ENCODE peak calls at places on chromosome 5, in six cellular contexts. O is fibroblast of lung, B is K562, E is mammary epithelial cell, L is heart right ventricle, Z is astrocyte. N is an unnamed sample.

GRCh38 chr5:124132843-124133242 is 613.6 kb downstream of the ZNF608 start:
- DNase-seq in O (no peak), B (no peak), E (peak; percentile 90), L (no peak), Z (no peak), N (no peak)

GRCh38 chr5:95863383-95863757 is 40.8 kb upstream of the GLRX start:
- DNase-seq in O (peak; percentile 90), B (no peak), E (no peak), L (no peak), Z (no peak), N (no peak)

GRCh38 chr5:19713740-19714139 is 274.3 kb downstream of the CDH18 start:
- DNase-seq in O (no peak), B (no peak), E (peak; percentile 65), L (no peak), Z (no peak), N (no peak)

GRCh38 chr5:141637693-141638419 is 1.1 kb downstream of the RELL2 start:
- DNase-seq in O (peak; percentile 54), B (peak; percentile 85), E (no peak), L (peak; percentile 66), Z (peak; percentile 12), N (peak; percentile 80)

GRCh38 chr5:120678279-120678678 is 214.2 kb downstream of the PRR16 start:
- DNase-seq in O (peak; percentile 41), B (no peak), E (no peak), L (no peak), Z (peak; percentile 61), N (no peak)

GRCh38 chr5:170330568-170331054 is 33.0 kb upstream of the LCP2 start:
- DNase-seq in O (no peak), B (no peak), E (no peak), L (no peak), Z (no peak), N (no peak)

GRCh38 chr5:67648201-67648671 is 451.6 kb upstream of the CD180 start:
- DNase-seq in O (peak; percentile 53), B (no peak), E (no peak), L (peak; percentile 73), Z (peak; percentile 94), N (no peak)

GRCh38 chr5:134626369-134627014 is 6.1 kb downstream of the SAR1B start:
- DNase-seq in O (peak; percentile 75), B (no peak), E (peak; percentile 28), L (no peak), Z (no peak), N (no peak)

GRCh38 chr5:179298181-179298993 is 46.9 kb downstream of the ADAMTS2 start:
- DNase-seq in O (no peak), B (no peak), E (no peak), L (no peak), Z (no peak), N (no peak)

GRCh38 chr5:124737651-124738050 is 8.8 kb downstream of the ZNF608 start:
- DNase-seq in O (no peak), B (no peak), E (no peak), L (no peak), Z (no peak), N (no peak)

GRCh38 chr5:147509041-147509709 is 693 bp downstream of the DPYSL3 start:
- DNase-seq in O (no peak), B (no peak), E (peak; percentile 19), L (peak; percentile 23), Z (no peak), N (peak; percentile 50)

GRCh38 chr5:158375531-158375930 is 516.6 kb upstream of the CLINT1 start:
- DNase-seq in O (no peak), B (no peak), E (no peak), L (no peak), Z (no peak), N (no peak)

GRCh38 chr5:114500756-114501155 is 138.9 kb downstream of the KCNN2 start:
- DNase-seq in O (no peak), B (no peak), E (no peak), L (no peak), Z (no peak), N (no peak)

GRCh38 chr5:11047051-11047450 is 286.0 kb upstream of the DAP start:
- DNase-seq in O (no peak), B (no peak), E (no peak), L (no peak), Z (peak; percentile 2), N (no peak)

GRCh38 chr5:112995764-112996618 is 19.4 kb downstream of the DCP2 start:
- DNase-seq in O (peak; percentile 78), B (peak; percentile 81), E (peak; percentile 46), L (peak; percentile 73), Z (no peak), N (peak; percentile 72)

GRCh38 chr5:148268556-148268955 is at the start of gene SPINK13:
- DNase-seq in O (peak; percentile 78), B (no peak), E (peak; percentile 69), L (no peak), Z (peak; percentile 82), N (no peak)

GRCh38 chr5:62717211-62717927 is 138.8 kb downstream of the LRRC70 start:
- DNase-seq in O (no peak), B (no peak), E (no peak), L (no peak), Z (no peak), N (no peak)

GRCh38 chr5:157478726-157479125 is 18.7 kb downstream of the NIPAL4 start:
- DNase-seq in O (no peak), B (no peak), E (no peak), L (no peak), Z (no peak), N (no peak)

GRCh38 chr5:17180330-17180843 is 37.0 kb upstream of the BASP1 start:
- DNase-seq in O (no peak), B (no peak), E (peak; percentile 39), L (no peak), Z (no peak), N (no peak)

GRCh38 chr5:43174586-43174985 is 17.4 kb upstream of the NIM1K start:
- DNase-seq in O (no peak), B (no peak), E (no peak), L (no peak), Z (no peak), N (no peak)

GRCh38 chr5:77241444-77241843 is 31.0 kb downstream of the PDE8B start:
- DNase-seq in O (no peak), B (no peak), E (no peak), L (no peak), Z (no peak), N (no peak)

GRCh38 chr5:95609711-95610110 is 10.2 kb upstream of the GPR150 start:
- DNase-seq in O (peak; percentile 27), B (no peak), E (no peak), L (no peak), Z (no peak), N (no peak)

GRCh38 chr5:128635379-128635778 is 97.3 kb upstream of the FBN2 start:
- DNase-seq in O (no peak), B (no peak), E (no peak), L (no peak), Z (no peak), N (no peak)

DNA sequence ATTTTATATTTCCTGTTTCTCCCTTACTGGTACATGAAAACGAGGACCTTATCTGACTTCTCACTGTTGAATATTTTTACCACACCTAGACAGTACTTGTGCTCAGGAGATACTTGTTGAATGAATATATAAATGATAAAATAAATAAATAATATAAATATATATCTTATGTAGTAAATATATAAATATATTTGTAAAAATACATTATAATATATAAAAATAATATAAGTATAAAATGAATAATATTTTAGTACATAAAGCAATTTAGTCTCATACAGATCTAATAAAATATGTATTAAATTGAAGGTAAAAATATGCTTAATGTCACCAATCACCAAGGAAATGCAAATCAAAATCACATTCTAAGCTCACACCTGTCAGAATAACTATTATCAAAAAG is 360.6 kb downstream of the EFNA5 start:
- DNase-seq in O (no peak), B (no peak), E (no peak), L (no peak), Z (no peak), N (no peak)
- H3K4me3 ChIP-seq in O (no peak overlapping the region), B (no peak overlapping the region), E (no peak overlapping the region), L (no peak overlapping the region), Z (no peak overlapping the region), N (no peak overlapping the region)

GRCh38 chr5:36744041-36744677 is 132.4 kb upstream of the NIPBL start:
- DNase-seq in O (no peak), B (peak; percentile 54), E (no peak), L (no peak), Z (no peak), N (no peak)
- H3K27ac ChIP-seq in O (no peak overlapping the region), B (peak overlapping the region; percentile 24), E (no peak overlapping the region), L (no peak overlapping the region), Z (no peak overlapping the region), N (no peak overlapping the region)

GRCh38 chr5:74621492-74621891 is 19.0 kb downstream of the ENC1 start:
- DNase-seq in O (no peak), B (no peak), E (no peak), L (no peak), Z (no peak), N (no peak)
- TF ChIP-seq CTCF in O (no peak), B (no peak), E (no peak), L (no peak), Z (no peak), N (no peak)

DNA sequence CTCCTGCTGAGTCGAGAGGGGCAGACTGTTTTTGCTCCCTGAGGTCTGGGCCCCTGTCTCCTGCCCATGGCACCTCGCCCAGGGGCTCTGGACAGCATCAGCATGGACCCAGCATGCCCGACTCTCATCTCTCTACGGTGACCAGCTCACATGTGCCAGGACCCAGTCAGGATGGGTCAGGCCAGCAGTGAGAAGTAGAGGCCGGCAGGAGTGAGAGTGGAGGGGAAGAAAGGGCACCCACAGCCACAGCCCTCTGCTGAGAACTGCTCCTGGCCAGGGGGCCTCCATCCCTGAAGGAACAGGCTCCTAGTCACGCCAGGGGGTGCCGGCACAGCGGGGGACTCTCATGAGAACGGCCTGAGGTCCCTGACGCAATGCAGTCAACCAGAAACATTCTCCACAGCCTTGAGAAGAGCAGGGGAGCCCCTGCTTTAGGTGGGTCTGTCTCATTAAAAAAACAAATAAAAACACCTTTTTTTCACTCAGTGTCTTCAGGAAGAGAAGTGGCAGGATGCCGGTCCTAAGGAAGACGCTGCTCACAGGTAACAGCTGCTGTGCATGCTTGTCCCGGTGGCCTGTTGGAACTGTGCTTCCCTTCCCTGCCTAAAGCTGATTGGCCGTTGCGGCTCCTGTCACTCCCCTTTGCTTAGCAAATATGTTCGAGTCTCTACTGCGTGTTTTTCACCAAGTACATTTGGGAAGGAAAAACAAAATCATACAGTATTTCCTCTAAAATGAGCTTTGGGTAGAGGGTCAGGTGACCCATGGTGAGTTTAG is 85.7 kb upstream of the FBXW11 start:
- DNase-seq in O (no peak), B (no peak), E (no peak), L (no peak), Z (no peak), N (no peak)
- H3K4me3 ChIP-seq in O (no peak overlapping the region), B (no peak overlapping the region), E (no peak overlapping the region), L (no peak overlapping the region), Z (no peak overlapping the region), N (no peak overlapping the region)

DNA sequence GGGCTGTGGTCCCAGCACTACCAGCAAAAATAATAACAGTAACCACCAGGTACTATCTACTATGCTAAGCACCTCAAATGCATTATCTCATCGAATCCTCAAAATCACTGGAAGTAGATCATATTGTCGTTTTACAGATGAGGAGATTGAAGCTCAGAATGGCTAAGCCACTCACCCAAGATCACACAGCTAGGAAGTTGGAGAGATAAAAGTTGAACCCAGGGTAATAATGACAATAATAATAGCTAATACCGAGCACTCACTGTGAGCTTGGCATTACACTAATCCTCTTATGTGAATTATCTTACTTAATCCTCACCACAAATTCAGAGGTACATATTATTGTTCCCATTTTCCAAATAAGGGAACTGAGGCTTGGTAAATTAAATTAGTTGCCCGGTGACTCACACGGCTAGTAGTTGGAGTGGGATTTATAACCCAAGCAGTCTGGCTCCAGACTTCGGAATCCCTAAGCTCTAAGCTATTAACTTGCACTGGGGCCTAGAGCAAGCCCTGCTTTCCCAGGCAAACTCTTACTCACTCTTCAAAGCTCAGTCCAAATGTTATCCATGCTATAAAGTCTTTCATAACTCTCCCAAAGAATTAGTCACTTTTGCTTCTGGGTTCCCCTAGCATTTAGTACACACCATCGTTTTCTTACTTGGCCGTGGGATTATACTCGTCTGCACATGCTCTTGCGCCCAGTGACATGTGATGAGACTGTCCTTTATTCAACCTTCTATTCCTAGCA is 3.8 kb downstream of the ARSI start:
- DNase-seq in O (peak; percentile 97), B (no peak), E (peak; percentile 97), L (no peak), Z (peak; percentile 96), N (peak; percentile 81)
- H3K27ac ChIP-seq in O (peak overlapping the region; percentile 55), B (no peak overlapping the region), E (peak overlapping the region; percentile 85), L (no peak overlapping the region), Z (peak overlapping the region; percentile 25), N (peak overlapping the region; percentile 58)

N was measured in WERI-Rb-1.